ENCODE peak calls at places on chromosomes 3 and 15, in six cellular contexts. One of them, this sample, is unnamed.
A peak's percentile ranks its signal among the peaks of the same experiment; 100 is the strongest.

GRCh38 chr15:94858011-94858410 is 626.6 kb downstream of the MCTP2 start:
- DNase-seq in A549: no peak
- DNase-seq in fibroblast of the aortic adventitia: no peak
- DNase-seq in hypothalamus: no peak
- DNase-seq in stimulated activated CD4-positive, alpha-beta T cell treated with anti-CD3 and anti-CD28 coated beads, Interleukin-2, amount 100 ng/mL, for 48 hours: no peak
- DNase-seq in Calu3: no peak
- DNase-seq in this sample: no peak

GRCh38 chr15:68275165-68275746 is 2.3 kb upstream of the FEM1B start:
- DNase-seq in A549: no peak
- DNase-seq in fibroblast of the aortic adventitia: no peak
- DNase-seq in hypothalamus: no peak
- DNase-seq in stimulated activated CD4-positive, alpha-beta T cell treated with anti-CD3 and anti-CD28 coated beads, Interleukin-2, amount 100 ng/mL, for 48 hours: no peak
- DNase-seq in Calu3: peak; percentile 25
- DNase-seq in this sample: no peak

GRCh38 chr15:40003491-40003916 is 35.5 kb downstream of the SRP14 start:
- DNase-seq in A549: no peak
- DNase-seq in fibroblast of the aortic adventitia: no peak
- DNase-seq in hypothalamus: no peak
- DNase-seq in stimulated activated CD4-positive, alpha-beta T cell treated with anti-CD3 and anti-CD28 coated beads, Interleukin-2, amount 100 ng/mL, for 48 hours: no peak
- DNase-seq in Calu3: no peak
- DNase-seq in this sample: no peak

GRCh38 chr3:108006077-108006675 is 84.7 kb downstream of the CD47 start:
- DNase-seq in A549: no peak
- DNase-seq in fibroblast of the aortic adventitia: peak; percentile 80
- DNase-seq in hypothalamus: no peak
- DNase-seq in stimulated activated CD4-positive, alpha-beta T cell treated with anti-CD3 and anti-CD28 coated beads, Interleukin-2, amount 100 ng/mL, for 48 hours: no peak
- DNase-seq in Calu3: peak; percentile 50
- DNase-seq in this sample: no peak

GRCh38 chr15:67843571-67844387 is 3.9 kb upstream of the RNU6-1 start:
- DNase-seq in A549: no peak
- DNase-seq in fibroblast of the aortic adventitia: peak; percentile 27
- DNase-seq in hypothalamus: no peak
- DNase-seq in stimulated activated CD4-positive, alpha-beta T cell treated with anti-CD3 and anti-CD28 coated beads, Interleukin-2, amount 100 ng/mL, for 48 hours: no peak
- DNase-seq in Calu3: no peak
- DNase-seq in this sample: no peak

GRCh38 chr3:107264888-107265287 is 112.4 kb upstream of the CCDC54 start:
- DNase-seq in A549: no peak
- DNase-seq in fibroblast of the aortic adventitia: no peak
- DNase-seq in hypothalamus: no peak
- DNase-seq in stimulated activated CD4-positive, alpha-beta T cell treated with anti-CD3 and anti-CD28 coated beads, Interleukin-2, amount 100 ng/mL, for 48 hours: no peak
- DNase-seq in Calu3: no peak
- DNase-seq in this sample: no peak

GRCh38 chr3:146589899-146590508 is 15.1 kb downstream of the PLSCR5 start:
- DNase-seq in A549: peak; percentile 31
- DNase-seq in fibroblast of the aortic adventitia: peak; percentile 76
- DNase-seq in hypothalamus: peak; percentile 28
- DNase-seq in stimulated activated CD4-positive, alpha-beta T cell treated with anti-CD3 and anti-CD28 coated beads, Interleukin-2, amount 100 ng/mL, for 48 hours: no peak
- DNase-seq in Calu3: peak; percentile 64
- DNase-seq in this sample: peak; percentile 41

GRCh38 chr15:76038512-76038911 is 21.3 kb upstream of the TMEM266 start:
- DNase-seq in A549: no peak
- DNase-seq in fibroblast of the aortic adventitia: no peak
- DNase-seq in hypothalamus: no peak
- DNase-seq in stimulated activated CD4-positive, alpha-beta T cell treated with anti-CD3 and anti-CD28 coated beads, Interleukin-2, amount 100 ng/mL, for 48 hours: no peak
- DNase-seq in Calu3: no peak
- DNase-seq in this sample: no peak

GRCh38 chr3:9124725-9125124 is 124.7 kb downstream of the SRGAP3 start:
- DNase-seq in A549: no peak
- DNase-seq in fibroblast of the aortic adventitia: no peak
- DNase-seq in hypothalamus: no peak
- DNase-seq in stimulated activated CD4-positive, alpha-beta T cell treated with anti-CD3 and anti-CD28 coated beads, Interleukin-2, amount 100 ng/mL, for 48 hours: no peak
- DNase-seq in Calu3: no peak
- DNase-seq in this sample: no peak

GRCh38 chr3:154885016-154885415 is 195.1 kb upstream of the MME start:
- DNase-seq in A549: no peak
- DNase-seq in fibroblast of the aortic adventitia: peak; percentile 58
- DNase-seq in hypothalamus: no peak
- DNase-seq in stimulated activated CD4-positive, alpha-beta T cell treated with anti-CD3 and anti-CD28 coated beads, Interleukin-2, amount 100 ng/mL, for 48 hours: no peak
- DNase-seq in Calu3: no peak
- DNase-seq in this sample: no peak

GRCh38 chr15:69145694-69146492 is 14.5 kb upstream of the GLCE start:
- DNase-seq in A549: no peak
- DNase-seq in fibroblast of the aortic adventitia: no peak
- DNase-seq in hypothalamus: no peak
- DNase-seq in stimulated activated CD4-positive, alpha-beta T cell treated with anti-CD3 and anti-CD28 coated beads, Interleukin-2, amount 100 ng/mL, for 48 hours: no peak
- DNase-seq in Calu3: no peak
- DNase-seq in this sample: no peak

GRCh38 chr3:48436477-48436787 is 3.5 kb downstream of the CCDC51 start:
- DNase-seq in A549: no peak
- DNase-seq in fibroblast of the aortic adventitia: no peak
- DNase-seq in hypothalamus: no peak
- DNase-seq in stimulated activated CD4-positive, alpha-beta T cell treated with anti-CD3 and anti-CD28 coated beads, Interleukin-2, amount 100 ng/mL, for 48 hours: no peak
- DNase-seq in Calu3: no peak
- DNase-seq in this sample: no peak

GRCh38 chr3:105366302-105367062 is at the start of gene ALCAM:
- DNase-seq in A549: peak; percentile 82
- DNase-seq in fibroblast of the aortic adventitia: peak; percentile 98
- DNase-seq in hypothalamus: peak; percentile 97
- DNase-seq in stimulated activated CD4-positive, alpha-beta T cell treated with anti-CD3 and anti-CD28 coated beads, Interleukin-2, amount 100 ng/mL, for 48 hours: peak; percentile 77
- DNase-seq in Calu3: peak; percentile 97
- DNase-seq in this sample: peak; percentile 92

GRCh38 chr3:193509103-193509965 is 45.4 kb downstream of the ATP13A4 start:
- DNase-seq in A549: no peak
- DNase-seq in fibroblast of the aortic adventitia: no peak
- DNase-seq in hypothalamus: no peak
- DNase-seq in stimulated activated CD4-positive, alpha-beta T cell treated with anti-CD3 and anti-CD28 coated beads, Interleukin-2, amount 100 ng/mL, for 48 hours: no peak
- DNase-seq in Calu3: no peak
- DNase-seq in this sample: no peak

GRCh38 chr3:46646700-46647099 is 34.4 kb downstream of the FAM240A start:
- DNase-seq in A549: no peak
- DNase-seq in fibroblast of the aortic adventitia: peak; percentile 44
- DNase-seq in hypothalamus: no peak
- DNase-seq in stimulated activated CD4-positive, alpha-beta T cell treated with anti-CD3 and anti-CD28 coated beads, Interleukin-2, amount 100 ng/mL, for 48 hours: no peak
- DNase-seq in Calu3: no peak
- DNase-seq in this sample: peak; percentile 86

GRCh38 chr3:49699281-49699723 is 9.9 kb downstream of the RNF123 start:
- DNase-seq in A549: no peak
- DNase-seq in fibroblast of the aortic adventitia: no peak
- DNase-seq in hypothalamus: no peak
- DNase-seq in stimulated activated CD4-positive, alpha-beta T cell treated with anti-CD3 and anti-CD28 coated beads, Interleukin-2, amount 100 ng/mL, for 48 hours: no peak
- DNase-seq in Calu3: no peak
- DNase-seq in this sample: peak; percentile 36

GRCh38 chr3:44198957-44199269 is 42.8 kb upstream of the TOPAZ1 start:
- DNase-seq in A549: no peak
- DNase-seq in fibroblast of the aortic adventitia: no peak
- DNase-seq in hypothalamus: no peak
- DNase-seq in stimulated activated CD4-positive, alpha-beta T cell treated with anti-CD3 and anti-CD28 coated beads, Interleukin-2, amount 100 ng/mL, for 48 hours: no peak
- DNase-seq in Calu3: no peak
- DNase-seq in this sample: peak; percentile 21

GRCh38 chr3:151976211-151977050 is 103.0 kb downstream of the SUCNR1 start:
- DNase-seq in A549: peak; percentile 37
- DNase-seq in fibroblast of the aortic adventitia: peak; percentile 86
- DNase-seq in hypothalamus: no peak
- DNase-seq in stimulated activated CD4-positive, alpha-beta T cell treated with anti-CD3 and anti-CD28 coated beads, Interleukin-2, amount 100 ng/mL, for 48 hours: no peak
- DNase-seq in Calu3: peak; percentile 50
- DNase-seq in this sample: peak; percentile 90

GRCh38 chr3:110414851-110415250 is 656.8 kb upstream of the NECTIN3 start:
- DNase-seq in A549: peak; percentile 18
- DNase-seq in fibroblast of the aortic adventitia: peak; percentile 79
- DNase-seq in hypothalamus: no peak
- DNase-seq in stimulated activated CD4-positive, alpha-beta T cell treated with anti-CD3 and anti-CD28 coated beads, Interleukin-2, amount 100 ng/mL, for 48 hours: no peak
- DNase-seq in Calu3: no peak
- DNase-seq in this sample: peak; percentile 47

This sample was measured in AG08395.